ENCODE peak calls at places on chromosomes 6 and 20, in ten cellular contexts. One of them, this sample, is unnamed.

GRCh38 chr20:38550274-38550673 is 30.7 kb upstream of the ADIG start:
- DNase-seq in adrenal gland: no peak
- DNase-seq in LNCaP clone FGC: no peak
- DNase-seq in WERI-Rb-1: no peak
- DNase-seq in mammary epithelial cell: no peak
- DNase-seq in cardiac fibroblast: no peak
- DNase-seq in stomach: no peak
- DNase-seq in A549: no peak
- DNase-seq in OCI-LY7: peak
- DNase-seq in BJ: no peak
- DNase-seq in this sample: no peak

GRCh38 chr6:55943329-55943728 is 67.9 kb upstream of the BMP5 start:
- DNase-seq in adrenal gland: no peak
- DNase-seq in LNCaP clone FGC: no peak
- DNase-seq in WERI-Rb-1: no peak
- DNase-seq in mammary epithelial cell: no peak
- DNase-seq in cardiac fibroblast: peak
- DNase-seq in stomach: no peak
- DNase-seq in A549: no peak
- DNase-seq in OCI-LY7: no peak
- DNase-seq in BJ: no peak
- DNase-seq in this sample: peak

GRCh38 chr20:10919549-10920140 is 245.8 kb upstream of the JAG1 start:
- DNase-seq in adrenal gland: peak
- DNase-seq in LNCaP clone FGC: no peak
- DNase-seq in WERI-Rb-1: no peak
- DNase-seq in mammary epithelial cell: peak
- DNase-seq in cardiac fibroblast: peak
- DNase-seq in stomach: no peak
- DNase-seq in A549: peak
- DNase-seq in OCI-LY7: no peak
- DNase-seq in BJ: no peak
- DNase-seq in this sample: peak

GRCh38 chr6:53391170-53391569 is 42.4 kb upstream of the ELOVL5 start:
- DNase-seq in adrenal gland: no peak
- DNase-seq in LNCaP clone FGC: no peak
- DNase-seq in WERI-Rb-1: no peak
- DNase-seq in mammary epithelial cell: no peak
- DNase-seq in cardiac fibroblast: no peak
- DNase-seq in stomach: no peak
- DNase-seq in A549: no peak
- DNase-seq in OCI-LY7: no peak
- DNase-seq in BJ: no peak
- DNase-seq in this sample: no peak

GRCh38 chr20:46117704-46118467 is at the start of gene CD40:
- DNase-seq in adrenal gland: peak
- DNase-seq in LNCaP clone FGC: no peak
- DNase-seq in WERI-Rb-1: no peak
- DNase-seq in mammary epithelial cell: no peak
- DNase-seq in cardiac fibroblast: peak
- DNase-seq in stomach: peak
- DNase-seq in A549: peak
- DNase-seq in OCI-LY7: peak
- DNase-seq in BJ: peak
- DNase-seq in this sample: peak

GRCh38 chr6:14502551-14502950 is 385.0 kb downstream of the CD83 start:
- DNase-seq in adrenal gland: no peak
- DNase-seq in LNCaP clone FGC: no peak
- DNase-seq in WERI-Rb-1: no peak
- DNase-seq in mammary epithelial cell: peak
- DNase-seq in cardiac fibroblast: no peak
- DNase-seq in stomach: no peak
- DNase-seq in A549: peak
- DNase-seq in OCI-LY7: no peak
- DNase-seq in BJ: no peak
- DNase-seq in this sample: no peak

GRCh38 chr6:161111256-161111655 is 119.7 kb downstream of the MAP3K4 start:
- DNase-seq in adrenal gland: no peak
- DNase-seq in LNCaP clone FGC: no peak
- DNase-seq in WERI-Rb-1: no peak
- DNase-seq in mammary epithelial cell: no peak
- DNase-seq in cardiac fibroblast: no peak
- DNase-seq in stomach: no peak
- DNase-seq in A549: no peak
- DNase-seq in OCI-LY7: no peak
- DNase-seq in BJ: no peak
- DNase-seq in this sample: no peak

GRCh38 chr6:84094050-84094435 is 60.5 kb downstream of the MRAP2 start:
- DNase-seq in adrenal gland: no peak
- DNase-seq in LNCaP clone FGC: no peak
- DNase-seq in WERI-Rb-1: no peak
- DNase-seq in mammary epithelial cell: no peak
- DNase-seq in cardiac fibroblast: peak
- DNase-seq in stomach: no peak
- DNase-seq in A549: no peak
- DNase-seq in OCI-LY7: no peak
- DNase-seq in BJ: no peak
- DNase-seq in this sample: peak

GRCh38 chr6:118787746-118788419 is 106.1 kb upstream of the ASF1A start:
- DNase-seq in adrenal gland: peak
- DNase-seq in LNCaP clone FGC: no peak
- DNase-seq in WERI-Rb-1: no peak
- DNase-seq in mammary epithelial cell: no peak
- DNase-seq in cardiac fibroblast: peak
- DNase-seq in stomach: no peak
- DNase-seq in A549: no peak
- DNase-seq in OCI-LY7: no peak
- DNase-seq in BJ: no peak
- DNase-seq in this sample: peak

GRCh38 chr20:26163890-26164289 is 467.2 kb upstream of the ZNF337 start:
- DNase-seq in adrenal gland: no peak
- DNase-seq in LNCaP clone FGC: no peak
- DNase-seq in WERI-Rb-1: no peak
- DNase-seq in mammary epithelial cell: peak
- DNase-seq in cardiac fibroblast: peak
- DNase-seq in stomach: no peak
- DNase-seq in A549: peak
- DNase-seq in OCI-LY7: no peak
- DNase-seq in BJ: peak
- DNase-seq in this sample: peak

GRCh38 chr6:34953084-34954025 is 64.3 kb downstream of the ANKS1A start:
- DNase-seq in adrenal gland: no peak
- DNase-seq in LNCaP clone FGC: peak
- DNase-seq in WERI-Rb-1: no peak
- DNase-seq in mammary epithelial cell: peak
- DNase-seq in cardiac fibroblast: peak
- DNase-seq in stomach: no peak
- DNase-seq in A549: peak
- DNase-seq in OCI-LY7: no peak
- DNase-seq in BJ: peak
- DNase-seq in this sample: peak

DNA sequence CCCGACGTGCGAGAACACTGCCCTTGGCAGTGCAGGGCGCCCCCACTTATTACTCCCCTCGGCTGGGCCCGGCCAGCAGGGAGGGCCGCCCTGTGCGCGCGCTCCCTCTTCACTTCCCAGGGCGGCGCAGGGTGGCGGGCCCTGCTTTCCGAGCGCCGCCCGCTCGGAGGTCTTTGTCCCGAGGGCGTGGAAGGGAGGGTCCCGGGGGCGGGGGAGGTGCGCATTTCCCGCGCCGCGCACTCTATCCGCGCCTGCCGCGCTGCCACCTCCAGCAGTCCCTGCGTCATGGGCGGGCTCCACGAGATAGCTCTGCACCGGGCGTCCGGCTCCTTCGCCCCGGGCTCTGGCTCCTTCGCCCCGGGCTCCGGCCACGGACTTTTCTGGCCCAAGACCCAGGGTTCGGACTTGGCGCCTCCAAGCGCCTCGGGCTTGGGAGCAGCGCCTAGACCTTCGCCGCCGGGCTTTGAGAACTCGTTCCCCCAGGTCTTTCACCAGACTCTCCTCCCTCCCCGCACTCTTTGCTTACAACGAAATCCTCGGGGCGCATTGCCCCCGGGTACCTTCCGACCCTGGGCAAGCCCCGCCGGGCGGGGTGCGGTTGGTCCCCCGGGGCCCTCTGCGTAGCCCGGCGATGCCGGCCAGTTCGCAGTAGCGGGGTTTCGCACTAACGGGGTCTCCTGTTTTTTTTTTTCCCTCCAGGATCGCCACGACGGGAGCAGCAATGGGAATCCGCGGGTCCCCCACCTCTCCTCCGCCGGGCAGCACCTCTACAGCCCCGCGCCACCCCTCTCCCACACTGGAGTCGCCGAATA is 1.6 kb downstream of the TFAP2C start:
- DNase-seq in adrenal gland: no peak
- DNase-seq in LNCaP clone FGC: no peak
- DNase-seq in WERI-Rb-1: no peak
- DNase-seq in mammary epithelial cell: peak
- DNase-seq in cardiac fibroblast: no peak
- DNase-seq in stomach: no peak
- DNase-seq in A549: peak
- DNase-seq in OCI-LY7: no peak
- DNase-seq in BJ: no peak
- DNase-seq in this sample: no peak
- TF ChIP-seq CTCF in adrenal gland: no peak
- TF ChIP-seq CTCF in LNCaP clone FGC: no peak
- TF ChIP-seq CTCF in WERI-Rb-1: no peak
- TF ChIP-seq CTCF in mammary epithelial cell: no peak
- TF ChIP-seq CTCF in cardiac fibroblast: no peak
- TF ChIP-seq CTCF in stomach: no peak
- TF ChIP-seq CTCF in A549: peak
- TF ChIP-seq CTCF in OCI-LY7: no peak
- TF ChIP-seq CTCF in BJ: no peak
- TF ChIP-seq CTCF in this sample: no peak

DNA sequence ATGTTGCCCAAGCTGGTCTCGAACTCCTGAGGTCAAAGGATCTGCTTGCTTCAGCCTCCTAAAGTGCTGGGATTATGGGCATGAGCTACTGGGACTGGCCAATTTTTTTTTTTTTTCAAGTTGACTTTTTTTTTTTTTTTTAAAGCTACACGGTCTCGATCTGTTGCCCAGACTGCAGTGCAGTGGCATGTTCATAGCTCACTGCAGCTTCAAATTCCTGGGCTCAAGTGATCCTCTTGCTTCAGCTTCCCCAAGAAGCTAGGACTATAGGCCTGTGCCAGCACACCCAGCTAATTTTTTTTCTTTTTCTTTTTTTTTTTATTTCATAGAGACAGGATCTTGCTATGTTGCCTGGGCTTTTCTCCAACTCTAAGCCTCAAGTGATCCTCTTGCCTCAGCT is 59.5 kb downstream of the NCOA3 start:
- DNase-seq in adrenal gland: no peak
- DNase-seq in LNCaP clone FGC: no peak
- DNase-seq in WERI-Rb-1: no peak
- DNase-seq in mammary epithelial cell: no peak
- DNase-seq in cardiac fibroblast: peak
- DNase-seq in stomach: no peak
- DNase-seq in A549: peak
- DNase-seq in OCI-LY7: no peak
- DNase-seq in BJ: no peak
- DNase-seq in this sample: peak
- H3K4me3 ChIP-seq in adrenal gland: no peak
- H3K4me3 ChIP-seq in LNCaP clone FGC: no peak
- H3K4me3 ChIP-seq in WERI-Rb-1: no peak
- H3K4me3 ChIP-seq in mammary epithelial cell: no peak
- H3K4me3 ChIP-seq in cardiac fibroblast: no peak
- H3K4me3 ChIP-seq in stomach: no peak
- H3K4me3 ChIP-seq in A549: no peak
- H3K4me3 ChIP-seq in OCI-LY7: peak
- H3K4me3 ChIP-seq in BJ: no peak
- H3K4me3 ChIP-seq in this sample: no peak

GRCh38 chr20:45080867-45081616 is 19.9 kb downstream of the KCNS1 start:
- DNase-seq in adrenal gland: no peak
- DNase-seq in LNCaP clone FGC: no peak
- DNase-seq in WERI-Rb-1: peak
- DNase-seq in mammary epithelial cell: no peak
- DNase-seq in cardiac fibroblast: no peak
- DNase-seq in stomach: no peak
- DNase-seq in A549: peak
- DNase-seq in OCI-LY7: peak
- DNase-seq in BJ: no peak
- DNase-seq in this sample: no peak
- TF ChIP-seq CTCF in adrenal gland: no peak
- TF ChIP-seq CTCF in LNCaP clone FGC: peak
- TF ChIP-seq CTCF in WERI-Rb-1: peak
- TF ChIP-seq CTCF in mammary epithelial cell: peak
- TF ChIP-seq CTCF in cardiac fibroblast: peak
- TF ChIP-seq CTCF in stomach: no peak
- TF ChIP-seq CTCF in A549: peak
- TF ChIP-seq CTCF in OCI-LY7: peak
- TF ChIP-seq CTCF in BJ: peak
- TF ChIP-seq CTCF in this sample: peak

GRCh38 chr20:58524814-58525213 is 9.6 kb upstream of the APCDD1L start:
- DNase-seq in adrenal gland: no peak
- DNase-seq in LNCaP clone FGC: no peak
- DNase-seq in WERI-Rb-1: no peak
- DNase-seq in mammary epithelial cell: peak
- DNase-seq in cardiac fibroblast: peak
- DNase-seq in stomach: no peak
- DNase-seq in A549: peak
- DNase-seq in OCI-LY7: no peak
- DNase-seq in BJ: no peak
- DNase-seq in this sample: peak

GRCh38 chr20:58526411-58526810 is 11.2 kb upstream of the APCDD1L start:
- DNase-seq in adrenal gland: no peak
- DNase-seq in LNCaP clone FGC: no peak
- DNase-seq in WERI-Rb-1: no peak
- DNase-seq in mammary epithelial cell: no peak
- DNase-seq in cardiac fibroblast: no peak
- DNase-seq in stomach: no peak
- DNase-seq in A549: no peak
- DNase-seq in OCI-LY7: no peak
- DNase-seq in BJ: no peak
- DNase-seq in this sample: no peak

GRCh38 chr20:58523072-58523681 is 8.0 kb upstream of the APCDD1L start:
- DNase-seq in adrenal gland: no peak
- DNase-seq in LNCaP clone FGC: no peak
- DNase-seq in WERI-Rb-1: peak
- DNase-seq in mammary epithelial cell: no peak
- DNase-seq in cardiac fibroblast: no peak
- DNase-seq in stomach: no peak
- DNase-seq in A549: no peak
- DNase-seq in OCI-LY7: no peak
- DNase-seq in BJ: no peak
- DNase-seq in this sample: peak

GRCh38 chr20:58521763-58522162 is 6.6 kb upstream of the APCDD1L start:
- DNase-seq in adrenal gland: no peak
- DNase-seq in LNCaP clone FGC: no peak
- DNase-seq in WERI-Rb-1: no peak
- DNase-seq in mammary epithelial cell: no peak
- DNase-seq in cardiac fibroblast: no peak
- DNase-seq in stomach: no peak
- DNase-seq in A549: no peak
- DNase-seq in OCI-LY7: no peak
- DNase-seq in BJ: no peak
- DNase-seq in this sample: no peak

DNA sequence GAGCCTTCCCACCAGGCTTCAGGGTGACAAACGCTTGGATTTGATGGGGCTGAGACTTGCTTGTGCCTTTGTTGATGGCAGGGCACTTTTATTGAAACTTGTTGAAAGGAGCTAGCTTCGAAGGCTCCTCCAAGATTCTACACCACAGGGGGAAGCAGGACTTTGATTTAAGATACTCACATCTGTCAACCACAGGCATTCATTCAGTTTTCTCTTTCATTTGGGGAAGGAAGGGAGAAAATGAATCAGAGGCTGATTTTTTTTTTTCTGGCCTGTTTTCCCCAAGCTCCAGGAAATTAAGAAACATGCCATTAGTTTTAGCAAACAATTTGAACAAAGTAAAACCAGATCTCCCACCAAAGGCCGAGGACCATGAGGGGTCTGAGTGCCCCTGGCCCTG is 8.7 kb upstream of the APCDD1L start:
- DNase-seq in adrenal gland: no peak
- DNase-seq in LNCaP clone FGC: no peak
- DNase-seq in WERI-Rb-1: no peak
- DNase-seq in mammary epithelial cell: no peak
- DNase-seq in cardiac fibroblast: peak
- DNase-seq in stomach: no peak
- DNase-seq in A549: no peak
- DNase-seq in OCI-LY7: no peak
- DNase-seq in BJ: no peak
- DNase-seq in this sample: peak
- H3K4me3 ChIP-seq in adrenal gland: no peak
- H3K4me3 ChIP-seq in LNCaP clone FGC: no peak
- H3K4me3 ChIP-seq in WERI-Rb-1: peak
- H3K4me3 ChIP-seq in mammary epithelial cell: no peak
- H3K4me3 ChIP-seq in cardiac fibroblast: no peak
- H3K4me3 ChIP-seq in stomach: no peak
- H3K4me3 ChIP-seq in A549: no peak
- H3K4me3 ChIP-seq in OCI-LY7: no peak
- H3K4me3 ChIP-seq in BJ: no peak
- H3K4me3 ChIP-seq in this sample: no peak